ENCODE peak calls at places on chromosomes 12 and 14, in nine cellular contexts. Q is iPS DF 6.9; W is GM23248; B is MM.1S; E is CD8-positive, alpha-beta memory T cell; Z is stomach; X is aorta; U is heart right ventricle; V is NT2/D1. H is an unnamed sample. For H3K4me1, the result is how much of the 10 kb centered on the place peaks cover.

GRCh38 chr14:102949062-102949800 is 26.8 kb downstream of the AMN start:
- DNase-seq in Q (no peak), W (peak), B (no peak), E (no peak), Z (no peak), X (peak), U (no peak), V (no peak), H (no peak)

GRCh38 chr12:77102691-77103090 is 37.3 kb upstream of the E2F7 start:
- DNase-seq in Q (no peak), W (peak), B (no peak), E (no peak), Z (no peak), X (no peak), U (no peak), V (no peak), H (no peak)

GRCh38 chr14:57533214-57533613 is 39.6 kb upstream of the CCDC198 start:
- DNase-seq in Q (no peak), W (peak), B (peak), E (no peak), Z (no peak), X (no peak), U (no peak), V (peak), H (no peak)

GRCh38 chr12:93229494-93230310 is 148.0 kb upstream of the NUDT4 start:
- DNase-seq in Q (no peak), W (peak), B (no peak), E (no peak), Z (no peak), X (no peak), U (no peak), V (no peak), H (no peak)

GRCh38 chr14:90924618-90925345 is 108.6 kb upstream of the TTC7B start:
- DNase-seq in Q (no peak), W (no peak), B (no peak), E (no peak), Z (peak), X (no peak), U (no peak), V (no peak), H (no peak)

GRCh38 chr14:52996493-52996892 is 45.6 kb upstream of the FERMT2 start:
- DNase-seq in Q (no peak), W (no peak), B (no peak), E (no peak), Z (no peak), X (no peak), U (no peak), V (no peak), H (no peak)

GRCh38 chr12:117339104-117339503 is 22.3 kb downstream of the NOS1 start:
- DNase-seq in Q (no peak), W (no peak), B (no peak), E (no peak), Z (no peak), X (no peak), U (no peak), V (no peak), H (no peak)

GRCh38 chr14:91367173-91368171 is 50.1 kb downstream of the CCDC88C start:
- DNase-seq in Q (no peak), W (no peak), B (peak), E (peak), Z (peak), X (no peak), U (no peak), V (no peak), H (peak)

GRCh38 chr14:23605931-23606585 is 27.5 kb upstream of the JPH4 start:
- DNase-seq in Q (no peak), W (peak), B (no peak), E (no peak), Z (no peak), X (no peak), U (no peak), V (no peak), H (no peak)

GRCh38 chr14:91417134-91417982 is at the start of gene CCDC88C:
- DNase-seq in Q (no peak), W (peak), B (peak), E (peak), Z (peak), X (peak), U (peak), V (no peak), H (peak)

GRCh38 chr14:72476657-72477499 is 417.0 kb downstream of the DPF3 start:
- DNase-seq in Q (no peak), W (peak), B (peak), E (peak), Z (no peak), X (no peak), U (no peak), V (peak), H (no peak)

GRCh38 chr12:12349711-12350665 is at the start of gene MANSC1:
- DNase-seq in Q (no peak), W (peak), B (peak), E (peak), Z (peak), X (peak), U (peak), V (peak), H (peak)

GRCh38 chr12:2064078-2064507 is 11.3 kb downstream of the CACNA1C start:
- DNase-seq in Q (no peak), W (peak), B (peak), E (no peak), Z (no peak), X (no peak), U (no peak), V (no peak), H (no peak)

GRCh38 chr14:88829685-88830302 is 5.3 kb downstream of the TTC8 start:
- DNase-seq in Q (no peak), W (no peak), B (no peak), E (no peak), Z (no peak), X (no peak), U (no peak), V (no peak), H (no peak)

GRCh38 chr14:101355284-101355683 is 206.0 kb upstream of the DIO3 start:
- DNase-seq in Q (no peak), W (no peak), B (no peak), E (no peak), Z (peak), X (peak), U (no peak), V (no peak), H (no peak)

GRCh38 chr12:78002878-78003277 is 172.2 kb downstream of the NAV3 start:
- DNase-seq in Q (no peak), W (peak), B (no peak), E (no peak), Z (no peak), X (no peak), U (no peak), V (no peak), H (no peak)

GRCh38 chr12:115102450-115102849 is 418.5 kb upstream of the TBX3 start:
- DNase-seq in Q (no peak), W (peak), B (no peak), E (no peak), Z (no peak), X (no peak), U (no peak), V (no peak), H (no peak)

GRCh38 chr14:95302667-95303066 is 17.0 kb downstream of the CLMN start:
- DNase-seq in Q (no peak), W (no peak), B (no peak), E (no peak), Z (no peak), X (no peak), U (no peak), V (no peak), H (no peak)

GRCh38 chr12:52838871-52839446 is 4.8 kb upstream of the KRT79 start:
- DNase-seq in Q (no peak), W (no peak), B (no peak), E (peak), Z (no peak), X (peak), U (no peak), V (no peak), H (no peak)
- H3K4me3 ChIP-seq in Q (no peak), W (no peak), B (no peak), E (no peak), Z (no peak), X (no peak), U (no peak), V (no peak), H (no peak)

DNA sequence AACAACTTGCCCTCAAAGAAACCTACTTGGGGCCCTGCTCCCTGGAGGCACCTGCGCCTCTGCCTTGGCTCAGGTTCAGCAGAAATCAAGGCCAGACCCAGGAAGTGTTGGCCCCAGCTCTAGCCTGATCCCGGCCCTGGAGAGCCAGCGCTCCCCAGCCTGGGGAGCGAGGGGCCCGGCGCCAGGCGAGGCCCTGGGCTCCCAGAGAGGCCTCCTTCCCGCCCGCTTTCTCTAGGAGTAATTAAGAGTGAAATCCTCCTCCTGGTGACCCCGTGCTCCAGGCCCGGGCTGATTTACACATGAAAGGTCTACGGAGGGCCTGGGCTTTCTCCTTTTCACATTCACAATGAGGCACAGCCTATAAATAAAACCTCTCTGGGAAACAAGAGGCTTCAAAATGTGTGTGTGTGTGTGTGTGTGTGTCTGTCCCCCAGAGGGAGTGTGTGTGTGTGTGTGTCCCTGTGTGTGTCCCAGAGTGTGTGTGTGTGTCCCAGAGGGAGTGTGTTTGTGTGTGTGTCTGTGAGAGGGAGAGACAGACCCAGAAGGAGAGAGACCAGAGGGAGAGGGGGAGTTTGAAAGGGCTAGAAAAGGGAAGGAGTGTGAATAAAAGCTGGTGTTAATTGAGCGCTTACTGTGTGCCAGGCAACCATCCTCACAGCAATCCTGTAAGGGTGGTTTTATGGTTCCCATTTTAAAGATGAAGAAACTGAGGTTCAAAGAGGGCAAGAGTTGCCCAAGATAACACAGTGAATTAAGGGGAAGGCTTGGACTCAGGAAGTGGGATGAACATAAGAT is 23.8 kb upstream of the COX6A1 start:
- DNase-seq in Q (no peak), W (no peak), B (no peak), E (no peak), Z (peak), X (no peak), U (peak), V (peak), H (no peak)
- H3K4me1 ChIP-seq in Q (under half), W (under half), B (under half), E (under half), Z (under half), X (under half), U (under half), V (under half), H (under half)

GRCh38 chr14:105060751-105061427 is 4.3 kb downstream of the GPR132 start:
- DNase-seq in Q (no peak), W (no peak), B (no peak), E (peak), Z (peak), X (peak), U (no peak), V (no peak), H (peak)
- H3K4me3 ChIP-seq in Q (no peak), W (no peak), B (no peak), E (peak), Z (peak), X (no peak), U (no peak), V (no peak), H (peak)

GRCh38 chr12:132825089-132825488 is 3.6 kb downstream of the GOLGA3 start:
- DNase-seq in Q (no peak), W (no peak), B (no peak), E (no peak), Z (no peak), X (no peak), U (no peak), V (no peak), H (no peak)
- H3K4me1 ChIP-seq in Q (under half), W (under half), B (under half), E (under half), Z (under half), X (under half), U (under half), V (under half), H (under half)